ENCODE peak calls at places on chromosome 19, in five cellular contexts. One of them, this sample, is unnamed.

GRCh38 chr19:27974082-27974513 is 1238.9 kb downstream of the UQCRFS1 start:
- DNase-seq in HFF-Myc: no peak
- DNase-seq in OCI-LY7: peak; percentile 31
- DNase-seq in upper lobe of right lung: no peak
- DNase-seq in fibroblast of lung: peak; percentile 56
- DNase-seq in this sample: no peak

GRCh38 chr19:5407356-5407755 is 47.9 kb upstream of the ZNRF4 start:
- DNase-seq in HFF-Myc: peak; percentile 4
- DNase-seq in OCI-LY7: peak; percentile 29
- DNase-seq in upper lobe of right lung: no peak
- DNase-seq in fibroblast of lung: peak; percentile 12
- DNase-seq in this sample: no peak

GRCh38 chr19:47507031-47507430 is 7.8 kb downstream of the NAPA start:
- DNase-seq in HFF-Myc: no peak
- DNase-seq in OCI-LY7: no peak
- DNase-seq in upper lobe of right lung: no peak
- DNase-seq in fibroblast of lung: no peak
- DNase-seq in this sample: no peak

GRCh38 chr19:3248728-3249315 is 24.4 kb downstream of the CELF5 start:
- DNase-seq in HFF-Myc: no peak
- DNase-seq in OCI-LY7: no peak
- DNase-seq in upper lobe of right lung: no peak
- DNase-seq in fibroblast of lung: no peak
- DNase-seq in this sample: no peak

GRCh38 chr19:33235269-33235995 is 9.8 kb upstream of the SLC7A10 start:
- DNase-seq in HFF-Myc: no peak
- DNase-seq in OCI-LY7: peak; percentile 68
- DNase-seq in upper lobe of right lung: peak; percentile 90
- DNase-seq in fibroblast of lung: peak; percentile 40
- DNase-seq in this sample: peak; percentile 11

GRCh38 chr19:57747472-57747807 is 825 bp downstream of the ZNF776 start:
- DNase-seq in HFF-Myc: no peak
- DNase-seq in OCI-LY7: no peak
- DNase-seq in upper lobe of right lung: no peak
- DNase-seq in fibroblast of lung: no peak
- DNase-seq in this sample: no peak

GRCh38 chr19:55165952-55166529 is 372 bp downstream of the DNAAF3 start:
- DNase-seq in HFF-Myc: no peak
- DNase-seq in OCI-LY7: peak; percentile 46
- DNase-seq in upper lobe of right lung: peak; percentile 78
- DNase-seq in fibroblast of lung: peak; percentile 51
- DNase-seq in this sample: no peak

GRCh38 chr19:54938906-54939305 is 8.4 kb downstream of the NLRP7 start:
- DNase-seq in HFF-Myc: no peak
- DNase-seq in OCI-LY7: peak; percentile 71
- DNase-seq in upper lobe of right lung: no peak
- DNase-seq in fibroblast of lung: no peak
- DNase-seq in this sample: no peak

GRCh38 chr19:17953316-17953801 is 13.5 kb upstream of the KCNN1 start:
- DNase-seq in HFF-Myc: no peak
- DNase-seq in OCI-LY7: no peak
- DNase-seq in upper lobe of right lung: no peak
- DNase-seq in fibroblast of lung: no peak
- DNase-seq in this sample: no peak

GRCh38 chr19:55156202-55157063 is 1.1 kb downstream of the TNNI3 start:
- DNase-seq in HFF-Myc: no peak
- DNase-seq in OCI-LY7: peak; percentile 60
- DNase-seq in upper lobe of right lung: peak; percentile 79
- DNase-seq in fibroblast of lung: peak; percentile 25
- DNase-seq in this sample: no peak

GRCh38 chr19:50418186-50419021 is at the start of gene SPIB:
- DNase-seq in HFF-Myc: no peak
- DNase-seq in OCI-LY7: peak; percentile 75
- DNase-seq in upper lobe of right lung: no peak
- DNase-seq in fibroblast of lung: no peak
- DNase-seq in this sample: no peak

GRCh38 chr19:46017095-46017429 is 5.8 kb downstream of the PGLYRP1 start:
- DNase-seq in HFF-Myc: no peak
- DNase-seq in OCI-LY7: no peak
- DNase-seq in upper lobe of right lung: no peak
- DNase-seq in fibroblast of lung: no peak
- DNase-seq in this sample: no peak

GRCh38 chr19:3604987-3605343 is 1.7 kb downstream of the TBXA2R start:
- DNase-seq in HFF-Myc: no peak
- DNase-seq in OCI-LY7: peak; percentile 40
- DNase-seq in upper lobe of right lung: no peak
- DNase-seq in fibroblast of lung: no peak
- DNase-seq in this sample: no peak

GRCh38 chr19:51448745-51449093 is 9.5 kb downstream of the SIGLEC8 start:
- DNase-seq in HFF-Myc: no peak
- DNase-seq in OCI-LY7: no peak
- DNase-seq in upper lobe of right lung: no peak
- DNase-seq in fibroblast of lung: no peak
- DNase-seq in this sample: no peak
- TF ChIP-seq CTCF in HFF-Myc: no peak
- TF ChIP-seq CTCF in OCI-LY7: no peak
- TF ChIP-seq CTCF in upper lobe of right lung: no peak
- TF ChIP-seq CTCF in fibroblast of lung: no peak
- TF ChIP-seq CTCF in this sample: no peak

DNA sequence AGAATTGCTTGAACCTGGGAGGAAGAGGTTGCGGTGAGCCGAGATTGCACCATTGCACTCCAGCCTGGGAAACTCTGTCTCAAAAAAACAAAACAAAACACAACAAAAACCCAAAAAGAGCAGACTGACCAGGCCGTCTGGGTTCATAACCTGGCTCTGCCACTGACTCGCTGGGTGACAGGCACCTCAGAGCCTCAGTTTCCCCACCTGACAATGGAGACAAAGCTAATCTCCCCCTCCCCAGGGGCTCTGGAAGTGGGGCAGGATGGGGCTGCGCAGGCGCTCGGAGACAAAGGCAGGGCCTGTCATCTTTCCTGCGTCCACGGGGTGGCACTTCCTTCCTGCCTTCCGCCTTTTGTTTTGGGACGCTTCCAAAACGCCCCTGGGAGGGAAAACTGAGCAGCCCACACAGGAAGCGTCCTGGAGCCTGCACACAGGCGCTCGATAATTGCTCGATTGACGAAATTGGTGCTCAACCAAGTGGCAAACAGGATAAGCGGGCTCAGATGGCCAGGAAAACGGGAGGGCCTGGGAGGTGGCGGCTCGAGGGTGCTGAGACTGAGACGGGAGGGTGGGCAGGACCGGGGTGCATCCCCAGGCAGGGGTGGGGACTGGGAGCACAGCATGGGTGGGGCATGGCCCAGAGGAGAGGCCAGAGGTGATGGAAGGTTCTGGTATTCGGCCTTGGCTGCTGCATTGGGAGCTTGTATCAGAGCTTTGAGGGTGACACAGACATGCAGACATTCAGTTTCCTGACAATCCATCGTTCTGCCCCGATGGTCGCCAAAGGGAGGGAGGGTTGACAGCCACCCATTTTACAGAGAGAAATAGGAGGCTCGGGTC is 17.8 kb downstream of the SPC24 start:
- DNase-seq in HFF-Myc: peak; percentile 77
- DNase-seq in OCI-LY7: peak; percentile 57
- DNase-seq in upper lobe of right lung: peak; percentile 84
- DNase-seq in fibroblast of lung: peak; percentile 81
- DNase-seq in this sample: peak; percentile 80
- H3K4me3 ChIP-seq in HFF-Myc: peak overlapping the region; percentile 0
- H3K4me3 ChIP-seq in OCI-LY7: no peak overlapping the region
- H3K4me3 ChIP-seq in upper lobe of right lung: peak overlapping the region; percentile 32
- H3K4me3 ChIP-seq in fibroblast of lung: no peak overlapping the region
- H3K4me3 ChIP-seq in this sample: peak overlapping the region; percentile 17

GRCh38 chr19:18955042-18955441 is 14.0 kb upstream of the HOMER3 start:
- DNase-seq in HFF-Myc: no peak
- DNase-seq in OCI-LY7: no peak
- DNase-seq in upper lobe of right lung: no peak
- DNase-seq in fibroblast of lung: no peak
- DNase-seq in this sample: no peak
- TF ChIP-seq CTCF in HFF-Myc: no peak
- TF ChIP-seq CTCF in OCI-LY7: no peak
- TF ChIP-seq CTCF in upper lobe of right lung: no peak
- TF ChIP-seq CTCF in fibroblast of lung: no peak
- TF ChIP-seq CTCF in this sample: no peak

GRCh38 chr19:14435320-14436050 is 2.4 kb downstream of the PKN1 start:
- DNase-seq in HFF-Myc: no peak
- DNase-seq in OCI-LY7: no peak
- DNase-seq in upper lobe of right lung: no peak
- DNase-seq in fibroblast of lung: no peak
- DNase-seq in this sample: no peak
- H3K4me3 ChIP-seq in HFF-Myc: peak overlapping the region; percentile 70
- H3K4me3 ChIP-seq in OCI-LY7: no peak overlapping the region
- H3K4me3 ChIP-seq in upper lobe of right lung: peak overlapping the region; percentile 89
- H3K4me3 ChIP-seq in fibroblast of lung: no peak overlapping the region
- H3K4me3 ChIP-seq in this sample: no peak overlapping the region

DNA sequence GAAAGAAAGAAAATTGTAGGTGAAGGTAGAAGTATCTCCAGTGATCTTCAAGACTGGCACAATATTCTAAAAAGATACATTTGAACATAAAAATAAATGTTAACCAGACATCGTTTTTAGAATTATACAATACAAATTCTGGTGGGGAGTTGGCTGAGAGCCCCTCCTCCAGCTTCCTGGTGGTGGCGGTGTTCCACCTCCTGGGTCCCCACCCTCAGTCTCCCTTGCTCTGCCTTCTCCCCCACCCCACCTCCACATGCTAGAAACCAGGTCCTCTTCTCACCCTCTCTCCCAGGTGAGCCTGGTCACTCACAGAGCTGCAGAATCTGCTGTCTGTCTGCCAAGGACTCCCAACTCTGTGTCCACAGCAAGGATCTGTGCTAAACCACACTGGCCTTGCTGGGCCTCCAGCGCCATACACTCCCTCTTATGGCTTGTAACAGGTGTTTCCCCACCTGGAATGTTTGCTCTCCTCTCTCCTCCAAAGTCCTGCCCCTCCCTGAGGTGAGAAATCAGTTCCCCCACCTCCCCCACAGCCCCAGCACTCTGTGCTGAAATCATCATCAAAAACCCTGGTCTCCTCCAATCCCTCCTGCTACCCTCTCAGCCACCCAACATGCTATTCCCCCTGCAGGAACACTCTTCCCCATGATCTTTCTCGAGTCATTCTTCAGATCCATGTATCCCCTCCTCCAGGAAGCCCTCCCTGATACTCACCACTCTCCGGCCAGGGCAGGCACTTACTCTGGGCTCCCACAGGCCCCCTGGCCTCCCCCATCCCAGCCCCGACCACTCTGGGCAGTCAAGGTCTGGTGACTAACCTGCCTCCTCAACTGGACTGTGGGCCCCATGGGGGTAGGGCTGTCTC is 20.5 kb upstream of the CYP2S1 start:
- DNase-seq in HFF-Myc: no peak
- DNase-seq in OCI-LY7: no peak
- DNase-seq in upper lobe of right lung: peak; percentile 69
- DNase-seq in fibroblast of lung: no peak
- DNase-seq in this sample: no peak
- TF ChIP-seq CTCF in HFF-Myc: no peak
- TF ChIP-seq CTCF in OCI-LY7: peak; percentile 44
- TF ChIP-seq CTCF in upper lobe of right lung: no peak
- TF ChIP-seq CTCF in fibroblast of lung: no peak
- TF ChIP-seq CTCF in this sample: no peak